ENCODE peak calls at places on chromosomes 12 and 14, in four cellular contexts. K, M, P and X are unnamed samples.

GRCh38 chr12:40970320-40970907 is 217.7 kb upstream of the PDZRN4 start:
- DNase-seq in K (no peak), M (no peak), P (no peak), X (no peak)

GRCh38 chr12:79988368-79988767 is 53.5 kb upstream of the PPP1R12A start:
- DNase-seq in K (no peak), M (no peak), P (no peak), X (no peak)

GRCh38 chr14:74035556-74035955 is 16.4 kb downstream of the BBOF1 start:
- DNase-seq in K (no peak), M (no peak), P (no peak), X (no peak)

GRCh38 chr12:100141998-100142850 is 450 bp downstream of the BLTP3B start:
- DNase-seq in K (no peak), M (no peak), P (no peak), X (peak; percentile 37)

GRCh38 chr14:99678198-99678597 is 5.9 kb upstream of the CYP46A1 start:
- DNase-seq in K (no peak), M (no peak), P (no peak), X (no peak)

GRCh38 chr12:132236129-132236929 is 92.1 kb downstream of the NOC4L start:
- DNase-seq in K (no peak), M (no peak), P (no peak), X (no peak)

GRCh38 chr14:44732144-44732543 is 225.1 kb upstream of the FSCB start:
- DNase-seq in K (no peak), M (no peak), P (no peak), X (no peak)

GRCh38 chr14:104133496-104133895 is 4.9 kb upstream of the KIF26A start:
- DNase-seq in K (no peak), M (no peak), P (no peak), X (peak; percentile 7)

GRCh38 chr14:105547741-105548169 is 21.4 kb downstream of the TMEM121 start:
- DNase-seq in K (no peak), M (no peak), P (no peak), X (no peak)

GRCh38 chr12:80869264-80869663 is 68.5 kb downstream of the LIN7A start:
- DNase-seq in K (no peak), M (no peak), P (no peak), X (no peak)

GRCh38 chr12:62676521-62677307 is 210.1 kb downstream of the MON2 start:
- DNase-seq in K (no peak), M (no peak), P (no peak), X (no peak)

GRCh38 chr12:111686574-111687105 is 787 bp downstream of the ACAD10 start:
- DNase-seq in K (no peak), M (no peak), P (no peak), X (no peak)

GRCh38 chr14:89697281-89698060 is 257.1 kb downstream of the EFCAB11 start:
- DNase-seq in K (no peak), M (no peak), P (no peak), X (no peak)

GRCh38 chr12:28415755-28416154 is 225.5 kb downstream of the CCDC91 start:
- DNase-seq in K (peak; percentile 65), M (no peak), P (no peak), X (no peak)

GRCh38 chr14:100524933-100525243 is 62.3 kb downstream of the BEGAIN start:
- DNase-seq in K (no peak), M (no peak), P (peak; percentile 41), X (no peak)

GRCh38 chr14:50667491-50668007 is 557 bp downstream of the SAV1 start:
- DNase-seq in K (no peak), M (no peak), P (no peak), X (no peak)

GRCh38 chr12:109115758-109116610 is at the start of gene ACACB:
- DNase-seq in K (no peak), M (peak; percentile 59), P (no peak), X (no peak)

GRCh38 chr14:68638817-68639517 is 153.9 kb downstream of the ZFP36L1 start:
- DNase-seq in K (no peak), M (no peak), P (no peak), X (no peak)
- TF ChIP-seq CTCF in K (no peak), M (no peak), P (no peak), X (no peak)

GRCh38 chr12:60684988-60685655 is 1089.3 kb downstream of the SLC16A7 start:
- DNase-seq in K (no peak), M (no peak), P (no peak), X (no peak)
- TF ChIP-seq CTCF in K (no peak), M (no peak), P (no peak), X (no peak)

DNA sequence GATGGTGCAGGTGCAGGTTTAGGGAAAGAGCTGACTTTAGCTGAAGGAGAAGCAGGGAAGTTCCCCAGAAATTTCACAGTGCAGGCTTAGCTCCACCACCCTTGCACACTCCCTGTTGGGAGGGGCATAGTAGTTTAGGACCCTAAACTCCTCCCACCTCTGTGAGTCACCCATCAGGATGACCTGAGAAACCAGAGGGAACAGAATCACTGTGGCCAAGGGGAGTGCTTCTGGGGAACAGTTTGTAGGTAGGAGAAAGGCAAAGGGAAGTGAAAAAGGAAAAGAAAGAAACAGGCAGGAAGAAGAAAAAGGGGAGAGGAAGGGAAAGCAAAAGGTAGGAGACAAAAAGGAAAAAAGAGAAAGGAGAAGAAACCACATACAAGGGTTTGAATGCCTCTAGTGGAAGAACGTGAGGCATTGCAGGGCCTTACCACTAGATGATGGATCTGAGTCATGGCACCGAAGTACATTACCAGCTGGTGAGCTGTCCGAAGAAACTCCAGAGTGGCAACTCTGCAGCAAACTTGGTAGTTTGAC is 404.2 kb downstream of the SLC6A15 start:
- DNase-seq in K (peak; percentile 37), M (no peak), P (peak; percentile 11), X (no peak)
- TF ChIP-seq CTCF in K (peak; percentile 48), M (no peak), P (no peak), X (peak; percentile 27)

GRCh38 chr12:48978291-48978740 is at the start of gene WNT1:
- DNase-seq in K (no peak), M (no peak), P (no peak), X (no peak)
- TF ChIP-seq CTCF in K (no peak), M (peak; percentile 12), P (peak; percentile 27), X (peak; percentile 61)

GRCh38 chr12:3743803-3744202 is 9.1 kb downstream of the CRACR2A start:
- DNase-seq in K (no peak), M (no peak), P (no peak), X (no peak)

GRCh38 chr12:3746758-3747157 is 6.2 kb downstream of the CRACR2A start:
- DNase-seq in K (no peak), M (no peak), P (no peak), X (no peak)

GRCh38 chr12:3745152-3745551 is 7.8 kb downstream of the CRACR2A start:
- DNase-seq in K (no peak), M (no peak), P (no peak), X (no peak)

GRCh38 chr12:3741882-3742672 is 10.8 kb downstream of the CRACR2A start:
- DNase-seq in K (no peak), M (no peak), P (no peak), X (no peak)

DNA sequence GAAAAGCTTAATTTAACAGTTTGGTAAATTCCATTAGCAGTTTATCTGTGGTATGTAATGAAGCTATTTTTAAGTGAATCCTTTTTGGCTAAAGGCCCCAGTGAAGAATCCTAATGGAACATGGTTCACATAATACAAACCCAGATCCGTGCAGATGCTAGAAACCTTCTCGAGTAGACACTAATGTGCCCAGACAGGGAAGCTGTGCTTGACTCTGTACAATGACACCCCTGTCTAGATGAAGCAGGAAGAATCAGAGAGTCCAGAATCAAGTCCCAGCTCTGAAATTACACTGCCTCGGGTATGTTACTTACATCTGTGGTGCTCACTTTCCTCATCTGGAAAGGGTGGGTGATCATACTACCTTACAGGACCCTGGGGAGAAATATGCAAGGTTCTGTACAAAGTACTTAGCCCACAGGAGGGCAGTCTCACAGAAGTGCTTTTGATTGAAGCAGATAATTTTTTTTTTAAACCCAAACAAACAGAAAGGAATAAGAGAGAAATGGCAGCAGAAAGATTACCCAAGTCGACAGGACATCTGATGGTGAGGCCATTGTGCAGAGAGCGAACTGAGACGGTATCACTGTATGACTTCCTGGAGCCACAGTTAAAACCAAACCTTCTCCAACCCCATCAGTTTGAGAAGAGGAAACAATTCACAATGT is 8.6 kb downstream of the CRACR2A start:
- DNase-seq in K (no peak), M (no peak), P (no peak), X (no peak)
- TF ChIP-seq CTCF in K (no peak), M (no peak), P (no peak), X (no peak)

GRCh38 chr12:43675048-43675904 is 83.3 kb downstream of the PUS7L start:
- DNase-seq in K (no peak), M (no peak), P (no peak), X (no peak)

GRCh38 chr12:43676183-43676813 is 82.3 kb downstream of the PUS7L start:
- DNase-seq in K (no peak), M (no peak), P (peak; percentile 15), X (no peak)
- TF ChIP-seq CTCF in K (peak; percentile 46), M (no peak), P (peak; percentile 30), X (peak; percentile 20)